ENCODE peak calls at places on chromosomes 13 and 19, in six cellular contexts. One of them, this sample, is unnamed.
A peak's percentile ranks its signal among the peaks of the same experiment; 100 is the strongest.

GRCh38 chr19:48302600-48302959 is 22.8 kb upstream of the EMP3 start:
- DNase-seq in stimulated activated CD4-positive, alpha-beta T cell treated with anti-CD3 and anti-CD28 coated beads, TNF-alpha, amount 100 ng/mL, for 1 hour: no peak
- DNase-seq in hippocampal formation: no peak
- DNase-seq in uterus: no peak
- DNase-seq in cardiac muscle cell: no peak
- DNase-seq in NCI-H146: no peak
- DNase-seq in this sample: no peak

GRCh38 chr19:30450101-30450500 is 77.9 kb downstream of the ZNF536 start:
- DNase-seq in uterus: peak; percentile 48
- DNase-seq in stimulated activated CD4-positive, alpha-beta T cell treated with anti-CD3 and anti-CD28 coated beads, TNF-alpha, amount 100 ng/mL, for 1 hour: no peak
- DNase-seq in cardiac muscle cell: peak; percentile 45
- DNase-seq in hippocampal formation: peak; percentile 70
- DNase-seq in NCI-H146: no peak
- DNase-seq in this sample: peak; percentile 76

GRCh38 chr19:49453757-49454248 is 778 bp downstream of the ALDH16A1 start:
- DNase-seq in stimulated activated CD4-positive, alpha-beta T cell treated with anti-CD3 and anti-CD28 coated beads, TNF-alpha, amount 100 ng/mL, for 1 hour: no peak
- DNase-seq in hippocampal formation: no peak
- DNase-seq in uterus: no peak
- DNase-seq in cardiac muscle cell: peak; percentile 8
- DNase-seq in NCI-H146: no peak
- DNase-seq in this sample: no peak

GRCh38 chr19:48671456-48671995 is 1.3 kb downstream of the NTN5 start:
- DNase-seq in uterus: no peak
- DNase-seq in NCI-H146: no peak
- DNase-seq in cardiac muscle cell: no peak
- DNase-seq in hippocampal formation: no peak
- DNase-seq in stimulated activated CD4-positive, alpha-beta T cell treated with anti-CD3 and anti-CD28 coated beads, TNF-alpha, amount 100 ng/mL, for 1 hour: no peak
- DNase-seq in this sample: no peak

GRCh38 chr13:76148926-76149325 is 512.8 kb downstream of the LMO7 start:
- DNase-seq in cardiac muscle cell: peak; percentile 11
- DNase-seq in hippocampal formation: no peak
- DNase-seq in uterus: no peak
- DNase-seq in NCI-H146: no peak
- DNase-seq in stimulated activated CD4-positive, alpha-beta T cell treated with anti-CD3 and anti-CD28 coated beads, TNF-alpha, amount 100 ng/mL, for 1 hour: no peak
- DNase-seq in this sample: no peak

GRCh38 chr19:48915757-48916156 is 15.6 kb downstream of the NUCB1 start:
- DNase-seq in uterus: no peak
- DNase-seq in stimulated activated CD4-positive, alpha-beta T cell treated with anti-CD3 and anti-CD28 coated beads, TNF-alpha, amount 100 ng/mL, for 1 hour: no peak
- DNase-seq in hippocampal formation: no peak
- DNase-seq in cardiac muscle cell: no peak
- DNase-seq in NCI-H146: no peak
- DNase-seq in this sample: no peak

GRCh38 chr19:46623915-46624502 is 880 bp downstream of the PTGIR start:
- DNase-seq in NCI-H146: no peak
- DNase-seq in cardiac muscle cell: no peak
- DNase-seq in uterus: no peak
- DNase-seq in hippocampal formation: no peak
- DNase-seq in stimulated activated CD4-positive, alpha-beta T cell treated with anti-CD3 and anti-CD28 coated beads, TNF-alpha, amount 100 ng/mL, for 1 hour: no peak
- DNase-seq in this sample: no peak

GRCh38 chr19:21848706-21849105 is 12.7 kb upstream of the ZNF43 start:
- DNase-seq in cardiac muscle cell: peak; percentile 19
- DNase-seq in uterus: no peak
- DNase-seq in hippocampal formation: no peak
- DNase-seq in stimulated activated CD4-positive, alpha-beta T cell treated with anti-CD3 and anti-CD28 coated beads, TNF-alpha, amount 100 ng/mL, for 1 hour: no peak
- DNase-seq in NCI-H146: no peak
- DNase-seq in this sample: no peak

GRCh38 chr13:50379584-50379983 is 364.3 kb downstream of the KCNRG start:
- DNase-seq in uterus: no peak
- DNase-seq in hippocampal formation: no peak
- DNase-seq in stimulated activated CD4-positive, alpha-beta T cell treated with anti-CD3 and anti-CD28 coated beads, TNF-alpha, amount 100 ng/mL, for 1 hour: no peak
- DNase-seq in cardiac muscle cell: no peak
- DNase-seq in NCI-H146: no peak
- DNase-seq in this sample: no peak

GRCh38 chr19:34676697-34677385 is at the start of gene SCGB2B2:
- DNase-seq in stimulated activated CD4-positive, alpha-beta T cell treated with anti-CD3 and anti-CD28 coated beads, TNF-alpha, amount 100 ng/mL, for 1 hour: no peak
- DNase-seq in cardiac muscle cell: no peak
- DNase-seq in hippocampal formation: peak; percentile 94
- DNase-seq in uterus: no peak
- DNase-seq in NCI-H146: peak; percentile 93
- DNase-seq in this sample: peak; percentile 94

GRCh38 chr13:110813646-110814624 is 100.4 kb downstream of the ING1 start:
- DNase-seq in NCI-H146: no peak
- DNase-seq in uterus: no peak
- DNase-seq in hippocampal formation: no peak
- DNase-seq in cardiac muscle cell: no peak
- DNase-seq in stimulated activated CD4-positive, alpha-beta T cell treated with anti-CD3 and anti-CD28 coated beads, TNF-alpha, amount 100 ng/mL, for 1 hour: no peak
- DNase-seq in this sample: no peak

GRCh38 chr19:47663911-47664771 is 49.1 kb upstream of the EHD2 start:
- DNase-seq in cardiac muscle cell: peak; percentile 100
- DNase-seq in stimulated activated CD4-positive, alpha-beta T cell treated with anti-CD3 and anti-CD28 coated beads, TNF-alpha, amount 100 ng/mL, for 1 hour: no peak
- DNase-seq in NCI-H146: no peak
- DNase-seq in hippocampal formation: peak; percentile 21
- DNase-seq in uterus: peak; percentile 82
- DNase-seq in this sample: no peak

GRCh38 chr19:17538684-17539287 is 16.7 kb upstream of the COLGALT1 start:
- DNase-seq in NCI-H146: peak; percentile 49
- DNase-seq in hippocampal formation: no peak
- DNase-seq in cardiac muscle cell: no peak
- DNase-seq in stimulated activated CD4-positive, alpha-beta T cell treated with anti-CD3 and anti-CD28 coated beads, TNF-alpha, amount 100 ng/mL, for 1 hour: no peak
- DNase-seq in uterus: no peak
- DNase-seq in this sample: no peak

GRCh38 chr13:110415669-110416068 is 108.6 kb downstream of the COL4A2 start:
- DNase-seq in hippocampal formation: no peak
- DNase-seq in uterus: no peak
- DNase-seq in stimulated activated CD4-positive, alpha-beta T cell treated with anti-CD3 and anti-CD28 coated beads, TNF-alpha, amount 100 ng/mL, for 1 hour: no peak
- DNase-seq in NCI-H146: peak; percentile 61
- DNase-seq in cardiac muscle cell: no peak
- DNase-seq in this sample: no peak

GRCh38 chr19:870963-871401 is 11.5 kb downstream of the CFD start:
- DNase-seq in NCI-H146: no peak
- DNase-seq in hippocampal formation: no peak
- DNase-seq in uterus: no peak
- DNase-seq in stimulated activated CD4-positive, alpha-beta T cell treated with anti-CD3 and anti-CD28 coated beads, TNF-alpha, amount 100 ng/mL, for 1 hour: no peak
- DNase-seq in cardiac muscle cell: peak; percentile 50
- DNase-seq in this sample: no peak

GRCh38 chr13:111330211-111330610 is 9.8 kb downstream of the TEX29 start:
- DNase-seq in cardiac muscle cell: no peak
- DNase-seq in stimulated activated CD4-positive, alpha-beta T cell treated with anti-CD3 and anti-CD28 coated beads, TNF-alpha, amount 100 ng/mL, for 1 hour: no peak
- DNase-seq in uterus: no peak
- DNase-seq in hippocampal formation: no peak
- DNase-seq in NCI-H146: no peak
- DNase-seq in this sample: no peak

GRCh38 chr13:63408227-63409202 is 1992.9 kb upstream of the PCDH20 start:
- DNase-seq in cardiac muscle cell: peak; percentile 33
- DNase-seq in uterus: no peak
- DNase-seq in NCI-H146: no peak
- DNase-seq in stimulated activated CD4-positive, alpha-beta T cell treated with anti-CD3 and anti-CD28 coated beads, TNF-alpha, amount 100 ng/mL, for 1 hour: no peak
- DNase-seq in hippocampal formation: no peak
- DNase-seq in this sample: no peak

GRCh38 chr19:41886761-41887710 is 4.1 kb downstream of the ARHGEF1 start:
- DNase-seq in NCI-H146: no peak
- DNase-seq in cardiac muscle cell: no peak
- DNase-seq in uterus: no peak
- DNase-seq in hippocampal formation: no peak
- DNase-seq in stimulated activated CD4-positive, alpha-beta T cell treated with anti-CD3 and anti-CD28 coated beads, TNF-alpha, amount 100 ng/mL, for 1 hour: peak; percentile 45
- DNase-seq in this sample: no peak

GRCh38 chr19:23286477-23286876 is 36.3 kb upstream of the ZNF724 start:
- DNase-seq in uterus: no peak
- DNase-seq in cardiac muscle cell: no peak
- DNase-seq in NCI-H146: no peak
- DNase-seq in stimulated activated CD4-positive, alpha-beta T cell treated with anti-CD3 and anti-CD28 coated beads, TNF-alpha, amount 100 ng/mL, for 1 hour: no peak
- DNase-seq in hippocampal formation: no peak
- DNase-seq in this sample: no peak

GRCh38 chr13:41708648-41709175 is 251.4 kb downstream of the RGCC start:
- DNase-seq in uterus: peak; percentile 22
- DNase-seq in NCI-H146: no peak
- DNase-seq in stimulated activated CD4-positive, alpha-beta T cell treated with anti-CD3 and anti-CD28 coated beads, TNF-alpha, amount 100 ng/mL, for 1 hour: no peak
- DNase-seq in cardiac muscle cell: peak; percentile 52
- DNase-seq in hippocampal formation: no peak
- DNase-seq in this sample: no peak

GRCh38 chr13:61294467-61295186 is 121.0 kb downstream of the PCDH20 start:
- DNase-seq in hippocampal formation: no peak
- DNase-seq in stimulated activated CD4-positive, alpha-beta T cell treated with anti-CD3 and anti-CD28 coated beads, TNF-alpha, amount 100 ng/mL, for 1 hour: no peak
- DNase-seq in NCI-H146: no peak
- DNase-seq in cardiac muscle cell: no peak
- DNase-seq in uterus: no peak
- DNase-seq in this sample: no peak

GRCh38 chr19:4014541-4015491 is 7.3 kb downstream of the PIAS4 start:
- DNase-seq in NCI-H146: no peak
- DNase-seq in hippocampal formation: no peak
- DNase-seq in uterus: no peak
- DNase-seq in cardiac muscle cell: no peak
- DNase-seq in stimulated activated CD4-positive, alpha-beta T cell treated with anti-CD3 and anti-CD28 coated beads, TNF-alpha, amount 100 ng/mL, for 1 hour: no peak
- DNase-seq in this sample: no peak

GRCh38 chr19:19261350-19262189 is 11.5 kb downstream of the TM6SF2 start:
- DNase-seq in cardiac muscle cell: no peak
- DNase-seq in uterus: no peak
- DNase-seq in hippocampal formation: no peak
- DNase-seq in NCI-H146: peak; percentile 52
- DNase-seq in stimulated activated CD4-positive, alpha-beta T cell treated with anti-CD3 and anti-CD28 coated beads, TNF-alpha, amount 100 ng/mL, for 1 hour: no peak
- DNase-seq in this sample: no peak

GRCh38 chr19:33395561-33396550 is 22.3 kb downstream of the CEBPG start:
- DNase-seq in NCI-H146: no peak
- DNase-seq in stimulated activated CD4-positive, alpha-beta T cell treated with anti-CD3 and anti-CD28 coated beads, TNF-alpha, amount 100 ng/mL, for 1 hour: no peak
- DNase-seq in cardiac muscle cell: peak; percentile 73
- DNase-seq in hippocampal formation: no peak
- DNase-seq in uterus: peak; percentile 75
- DNase-seq in this sample: no peak

GRCh38 chr19:5695649-5696195 is 5.6 kb downstream of the RPL36 start:
- DNase-seq in hippocampal formation: no peak
- DNase-seq in stimulated activated CD4-positive, alpha-beta T cell treated with anti-CD3 and anti-CD28 coated beads, TNF-alpha, amount 100 ng/mL, for 1 hour: no peak
- DNase-seq in uterus: no peak
- DNase-seq in cardiac muscle cell: no peak
- DNase-seq in NCI-H146: no peak
- DNase-seq in this sample: no peak

GRCh38 chr19:4052993-4053422 is 13.7 kb downstream of the ZBTB7A start:
- DNase-seq in hippocampal formation: no peak
- DNase-seq in uterus: no peak
- DNase-seq in NCI-H146: no peak
- DNase-seq in cardiac muscle cell: no peak
- DNase-seq in stimulated activated CD4-positive, alpha-beta T cell treated with anti-CD3 and anti-CD28 coated beads, TNF-alpha, amount 100 ng/mL, for 1 hour: no peak
- DNase-seq in this sample: no peak

GRCh38 chr13:64884976-64885375 is 2345.2 kb downstream of the PCDH9 start:
- DNase-seq in uterus: no peak
- DNase-seq in stimulated activated CD4-positive, alpha-beta T cell treated with anti-CD3 and anti-CD28 coated beads, TNF-alpha, amount 100 ng/mL, for 1 hour: no peak
- DNase-seq in NCI-H146: no peak
- DNase-seq in hippocampal formation: no peak
- DNase-seq in cardiac muscle cell: no peak
- DNase-seq in this sample: no peak

GRCh38 chr13:53301449-53301848 is 272.8 kb downstream of the OLFM4 start:
- DNase-seq in uterus: no peak
- DNase-seq in hippocampal formation: no peak
- DNase-seq in cardiac muscle cell: no peak
- DNase-seq in stimulated activated CD4-positive, alpha-beta T cell treated with anti-CD3 and anti-CD28 coated beads, TNF-alpha, amount 100 ng/mL, for 1 hour: no peak
- DNase-seq in NCI-H146: peak; percentile 95
- DNase-seq in this sample: peak; percentile 47

GRCh38 chr19:41133260-41133659 is 19.0 kb downstream of the CYP2F1 start:
- DNase-seq in cardiac muscle cell: peak; percentile 7
- DNase-seq in stimulated activated CD4-positive, alpha-beta T cell treated with anti-CD3 and anti-CD28 coated beads, TNF-alpha, amount 100 ng/mL, for 1 hour: no peak
- DNase-seq in hippocampal formation: no peak
- DNase-seq in uterus: no peak
- DNase-seq in NCI-H146: no peak
- DNase-seq in this sample: no peak

GRCh38 chr19:44255705-44256411 is 3.8 kb upstream of the ZNF233 start:
- DNase-seq in hippocampal formation: no peak
- DNase-seq in cardiac muscle cell: no peak
- DNase-seq in NCI-H146: no peak
- DNase-seq in uterus: no peak
- DNase-seq in stimulated activated CD4-positive, alpha-beta T cell treated with anti-CD3 and anti-CD28 coated beads, TNF-alpha, amount 100 ng/mL, for 1 hour: no peak
- DNase-seq in this sample: no peak

GRCh38 chr19:2456301-2456570 is 523 bp downstream of the LMNB2 start:
- DNase-seq in uterus: peak; percentile 33
- DNase-seq in cardiac muscle cell: no peak
- DNase-seq in NCI-H146: no peak
- DNase-seq in hippocampal formation: no peak
- DNase-seq in stimulated activated CD4-positive, alpha-beta T cell treated with anti-CD3 and anti-CD28 coated beads, TNF-alpha, amount 100 ng/mL, for 1 hour: no peak
- DNase-seq in this sample: no peak

GRCh38 chr13:31880849-31881494 is 141.6 kb downstream of the RXFP2 start:
- DNase-seq in hippocampal formation: no peak
- DNase-seq in uterus: no peak
- DNase-seq in NCI-H146: no peak
- DNase-seq in cardiac muscle cell: no peak
- DNase-seq in stimulated activated CD4-positive, alpha-beta T cell treated with anti-CD3 and anti-CD28 coated beads, TNF-alpha, amount 100 ng/mL, for 1 hour: no peak
- DNase-seq in this sample: no peak

GRCh38 chr13:21528616-21529015 is 69.5 kb upstream of the ZDHHC20 start:
- DNase-seq in stimulated activated CD4-positive, alpha-beta T cell treated with anti-CD3 and anti-CD28 coated beads, TNF-alpha, amount 100 ng/mL, for 1 hour: no peak
- DNase-seq in uterus: no peak
- DNase-seq in NCI-H146: no peak
- DNase-seq in hippocampal formation: no peak
- DNase-seq in cardiac muscle cell: peak; percentile 15
- DNase-seq in this sample: no peak

GRCh38 chr13:90302113-90302512 is 1045.4 kb upstream of the MIR17HG start:
- DNase-seq in hippocampal formation: no peak
- DNase-seq in stimulated activated CD4-positive, alpha-beta T cell treated with anti-CD3 and anti-CD28 coated beads, TNF-alpha, amount 100 ng/mL, for 1 hour: no peak
- DNase-seq in cardiac muscle cell: peak; percentile 90
- DNase-seq in uterus: no peak
- DNase-seq in NCI-H146: no peak
- DNase-seq in this sample: no peak

GRCh38 chr19:51531349-51532315 is at the start of gene SIGLEC6:
- DNase-seq in cardiac muscle cell: no peak
- DNase-seq in hippocampal formation: peak; percentile 46
- DNase-seq in stimulated activated CD4-positive, alpha-beta T cell treated with anti-CD3 and anti-CD28 coated beads, TNF-alpha, amount 100 ng/mL, for 1 hour: no peak
- DNase-seq in uterus: peak; percentile 18
- DNase-seq in NCI-H146: no peak
- DNase-seq in this sample: no peak

GRCh38 chr13:93502987-93503386 is 276.4 kb downstream of the GPC6 start:
- DNase-seq in stimulated activated CD4-positive, alpha-beta T cell treated with anti-CD3 and anti-CD28 coated beads, TNF-alpha, amount 100 ng/mL, for 1 hour: no peak
- DNase-seq in hippocampal formation: no peak
- DNase-seq in NCI-H146: no peak
- DNase-seq in uterus: no peak
- DNase-seq in cardiac muscle cell: no peak
- DNase-seq in this sample: no peak

GRCh38 chr19:3852177-3852511 is 16.7 kb downstream of the ZFR2 start:
- DNase-seq in cardiac muscle cell: no peak
- DNase-seq in stimulated activated CD4-positive, alpha-beta T cell treated with anti-CD3 and anti-CD28 coated beads, TNF-alpha, amount 100 ng/mL, for 1 hour: no peak
- DNase-seq in uterus: no peak
- DNase-seq in NCI-H146: no peak
- DNase-seq in hippocampal formation: no peak
- DNase-seq in this sample: no peak

GRCh38 chr19:5631511-5632240 is 8.8 kb downstream of the SAFB start:
- DNase-seq in stimulated activated CD4-positive, alpha-beta T cell treated with anti-CD3 and anti-CD28 coated beads, TNF-alpha, amount 100 ng/mL, for 1 hour: no peak
- DNase-seq in NCI-H146: no peak
- DNase-seq in hippocampal formation: no peak
- DNase-seq in cardiac muscle cell: peak; percentile 35
- DNase-seq in uterus: peak; percentile 32
- DNase-seq in this sample: no peak

This sample was measured in NCI-H748 treated with DMSO at 0.1 percent for 48 hours.